ENCODE peak calls at places on chromosome 6, in eight cellular contexts. X, M, U, T, W, V, R and H are unnamed samples.
A peak's percentile ranks its signal among the peaks of the same experiment; 100 is the strongest.

GRCh38 chr6:15243994-15244604 is 1.8 kb upstream of the JARID2 start:
- DNase-seq in X (peak; percentile 70), M (no peak), U (peak; percentile 71), T (no peak), W (peak; percentile 67), V (no peak), R (no peak), H (peak; percentile 61)

GRCh38 chr6:43038727-43039126 is 14.9 kb downstream of the CUL7 start:
- DNase-seq in X (no peak), M (no peak), U (no peak), T (no peak), W (no peak), V (no peak), R (no peak), H (no peak)

GRCh38 chr6:137487947-137488735 is 6.1 kb downstream of the OLIG3 start:
- DNase-seq in X (no peak), M (no peak), U (peak; percentile 76), T (no peak), W (peak; percentile 46), V (no peak), R (peak; percentile 38), H (peak; percentile 53)

GRCh38 chr6:132673376-132674094 is 14.6 kb upstream of the TAAR1 start:
- DNase-seq in X (no peak), M (no peak), U (no peak), T (no peak), W (no peak), V (no peak), R (no peak), H (no peak)

GRCh38 chr6:31669676-31670075 is at the start of gene LY6G5B:
- DNase-seq in X (no peak), M (no peak), U (no peak), T (no peak), W (no peak), V (no peak), R (no peak), H (no peak)

GRCh38 chr6:166435574-166435973 is 52.8 kb upstream of the MPC1 start:
- DNase-seq in X (no peak), M (no peak), U (no peak), T (no peak), W (no peak), V (no peak), R (no peak), H (no peak)

GRCh38 chr6:152364846-152365245 is 272.3 kb downstream of the SYNE1 start:
- DNase-seq in X (no peak), M (no peak), U (no peak), T (no peak), W (no peak), V (no peak), R (no peak), H (no peak)

GRCh38 chr6:75351570-75351969 is 67.0 kb upstream of the TMEM30A start:
- DNase-seq in X (no peak), M (no peak), U (no peak), T (no peak), W (no peak), V (no peak), R (no peak), H (no peak)

GRCh38 chr6:1636272-1636825 is 26.6 kb downstream of the FOXC1 start:
- DNase-seq in X (no peak), M (no peak), U (no peak), T (no peak), W (no peak), V (no peak), R (no peak), H (peak; percentile 67)

GRCh38 chr6:42372699-42373098 is 79.0 kb downstream of the TRERF1 start:
- DNase-seq in X (no peak), M (no peak), U (no peak), T (no peak), W (no peak), V (no peak), R (no peak), H (no peak)

DNA sequence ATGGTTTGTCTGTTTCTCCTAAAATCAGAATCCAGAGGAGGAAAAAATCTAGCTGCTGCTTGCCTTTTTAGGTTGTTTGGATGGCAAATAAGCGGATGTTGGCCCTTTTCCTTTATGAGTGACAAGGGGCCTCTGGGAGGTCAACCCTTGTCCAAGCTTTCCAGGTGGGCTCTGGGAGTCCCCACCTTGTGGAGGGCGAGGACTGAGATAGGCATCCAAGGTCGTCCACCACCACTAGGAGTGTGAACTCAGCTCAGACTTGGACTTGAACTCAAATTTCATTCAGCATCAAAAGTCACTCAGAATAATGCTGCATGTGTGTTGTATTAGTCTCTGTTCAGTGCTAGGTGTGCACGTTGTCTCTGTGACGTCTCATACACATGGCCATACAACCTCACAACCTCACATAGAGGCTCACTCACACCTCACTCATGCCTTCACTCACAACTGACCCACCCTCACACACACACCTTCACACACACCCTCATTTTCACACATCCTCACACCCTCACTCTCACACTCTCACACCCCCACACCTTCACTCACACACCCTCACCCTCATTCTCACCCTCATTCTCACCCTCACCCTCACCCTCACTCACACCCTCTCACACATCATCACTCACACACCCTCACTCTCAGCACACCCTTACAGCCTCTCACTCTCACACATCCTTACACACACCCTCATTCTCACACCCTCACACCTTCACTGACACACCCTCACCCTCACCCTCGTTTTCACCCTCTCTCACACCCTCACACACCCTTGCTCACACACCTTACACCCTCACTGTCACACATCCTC is 18.0 kb downstream of the DYNLT1 start:
- DNase-seq in X (no peak), M (no peak), U (peak; percentile 23), T (no peak), W (no peak), V (no peak), R (no peak), H (no peak)
- H3K36me3 ChIP-seq in X (peaks cover 67% of the 10 kb centered on the region), M (peaks cover 98% of the 10 kb centered on the region), U (peaks cover 17% of the 10 kb centered on the region), T (peaks cover 31% of the 10 kb centered on the region), W (no peaks in the 10 kb centered on the region), V (peaks cover 10% of the 10 kb centered on the region), R (peaks cover 93% of the 10 kb centered on the region), H (peaks cover 1% of the 10 kb centered on the region)

DNA sequence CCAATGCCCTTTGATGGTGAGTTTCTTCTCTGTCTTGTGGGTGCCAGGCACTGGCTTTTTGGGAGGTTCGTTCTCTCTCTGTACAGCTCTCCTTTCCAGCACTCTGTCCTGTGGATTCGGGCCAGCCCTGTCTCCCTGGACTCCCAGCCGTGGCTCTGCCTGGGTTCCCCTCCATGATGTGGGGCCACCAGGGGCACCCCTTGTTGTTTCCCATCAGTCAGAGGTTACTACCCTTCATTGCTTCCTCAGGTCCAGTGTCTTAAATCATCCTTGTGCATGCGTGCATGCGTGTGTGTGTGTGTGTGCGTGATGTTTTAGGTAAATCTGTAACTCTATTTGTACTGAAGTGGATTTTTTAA is 40.5 kb downstream of the DYNLT1 start:
- DNase-seq in X (no peak), M (no peak), U (no peak), T (no peak), W (no peak), V (no peak), R (no peak), H (no peak)
- H3K36me3 ChIP-seq in X (peaks cover 59% of the 10 kb centered on the region), M (peaks cover 95% of the 10 kb centered on the region), U (peaks cover 12% of the 10 kb centered on the region), T (peaks cover 30% of the 10 kb centered on the region), W (no peaks in the 10 kb centered on the region), V (peaks cover 9% of the 10 kb centered on the region), R (peaks cover 63% of the 10 kb centered on the region), H (peaks cover 13% of the 10 kb centered on the region)

DNA sequence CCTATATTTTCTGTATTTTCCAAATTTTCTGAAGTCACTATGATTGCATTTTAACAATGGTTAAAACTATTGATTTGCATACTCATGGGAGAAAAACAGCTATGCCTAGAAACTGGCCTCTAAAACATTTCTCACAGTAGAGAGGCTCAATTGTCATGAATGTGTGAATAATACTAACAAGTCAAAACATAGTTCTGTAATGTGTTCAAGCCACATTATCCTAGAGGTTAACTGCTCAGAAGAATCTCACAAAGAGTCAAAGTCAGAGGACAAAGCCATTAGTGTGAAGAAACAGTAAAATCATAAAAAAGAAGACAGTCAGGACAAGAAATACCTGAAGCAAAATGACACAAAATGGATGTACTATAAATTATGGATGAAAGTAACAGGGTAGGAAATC is 12.5 kb upstream of the ALDH8A1 start:
- DNase-seq in X (no peak), M (no peak), U (no peak), T (no peak), W (no peak), V (no peak), R (no peak), H (no peak)
- H3K36me3 ChIP-seq in X (peaks cover 26% of the 10 kb centered on the region), M (peaks cover 24% of the 10 kb centered on the region), U (no peaks in the 10 kb centered on the region), T (no peaks in the 10 kb centered on the region), W (peaks cover 27% of the 10 kb centered on the region), V (peaks cover 28% of the 10 kb centered on the region), R (peaks cover 60% of the 10 kb centered on the region), H (peaks cover 11% of the 10 kb centered on the region)

DNA sequence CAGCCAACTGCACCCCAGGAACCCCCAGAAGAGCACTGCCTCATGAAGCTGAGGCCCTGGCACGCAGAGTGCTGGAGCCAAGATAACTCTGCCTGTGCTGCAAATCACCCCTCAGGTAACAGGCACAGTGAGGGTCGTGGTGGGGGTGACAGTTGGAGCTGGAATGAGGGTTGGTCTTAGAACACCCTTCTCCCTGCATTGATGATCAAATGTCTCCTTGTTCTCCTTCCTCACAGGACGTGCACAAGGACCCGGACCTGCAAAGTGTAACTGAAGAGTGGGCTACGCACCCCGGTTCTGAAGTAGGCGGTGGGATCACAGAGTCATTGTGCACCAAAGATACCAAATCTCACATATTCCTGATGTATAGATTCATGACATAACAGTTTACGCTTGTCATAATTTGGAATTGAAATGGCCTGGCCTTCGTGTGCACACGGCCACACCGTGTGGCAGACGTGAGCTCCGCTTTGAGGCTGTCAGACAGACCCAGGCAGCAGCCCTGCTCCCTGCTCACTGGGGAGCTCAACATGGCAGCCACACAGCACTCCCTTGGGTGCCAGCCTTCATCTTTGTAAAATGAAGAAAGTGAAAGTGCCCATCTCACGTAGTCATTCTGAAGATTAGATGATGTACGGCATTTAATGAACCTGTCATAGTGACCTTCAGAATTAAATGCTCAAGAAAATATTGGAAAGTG is 8.8 kb downstream of the THBS2 start:
- DNase-seq in X (peak; percentile 37), M (no peak), U (no peak), T (no peak), W (no peak), V (no peak), R (no peak), H (peak; percentile 42)
- H3K36me3 ChIP-seq in X (peaks cover 46% of the 10 kb centered on the region), M (no peaks in the 10 kb centered on the region), U (peaks cover 4% of the 10 kb centered on the region), T (no peaks in the 10 kb centered on the region), W (no peaks in the 10 kb centered on the region), V (no peaks in the 10 kb centered on the region), R (no peaks in the 10 kb centered on the region), H (no peaks in the 10 kb centered on the region)

GRCh38 chr6:111355156-111355555 is 127.9 kb downstream of the REV3L start:
- DNase-seq in X (no peak), M (no peak), U (no peak), T (no peak), W (no peak), V (no peak), R (no peak), H (no peak)
- H3K36me3 ChIP-seq in X (peaks cover 62% of the 10 kb centered on the region), M (peaks cover 32% of the 10 kb centered on the region), U (no peaks in the 10 kb centered on the region), T (peaks cover 3% of the 10 kb centered on the region), W (peaks cover 20% of the 10 kb centered on the region), V (peaks cover 47% of the 10 kb centered on the region), R (peaks cover 95% of the 10 kb centered on the region), H (peaks cover 2% of the 10 kb centered on the region)